ENCODE peak calls at places on chromosomes 4 and X, in seven cellular contexts. C, B, L, T, E, Y and S are unnamed samples.

GRCh38 chrX:85037114-85037513 is 33.4 kb downstream of the APOOL start:
- DNase-seq in C (no peak), B (no peak), L (no peak), T (no peak), E (no peak), Y (no peak), S (no peak)

GRCh38 chr4:85391568-85392410 is 83.2 kb upstream of the ARHGAP24 start:
- DNase-seq in C (no peak), B (no peak), L (no peak), T (no peak), E (peak), Y (no peak), S (no peak)

GRCh38 chrX:100673397-100673953 is 29.5 kb downstream of the SRPX2 start:
- DNase-seq in C (no peak), B (no peak), L (no peak), T (no peak), E (no peak), Y (no peak), S (no peak)

GRCh38 chr4:41573458-41574129 is 35.6 kb downstream of the LIMCH1 start:
- DNase-seq in C (no peak), B (no peak), L (no peak), T (no peak), E (no peak), Y (no peak), S (no peak)

GRCh38 chr4:111960241-111960667 is 185.0 kb upstream of the FAM241A start:
- DNase-seq in C (no peak), B (no peak), L (no peak), T (no peak), E (peak), Y (peak), S (no peak)

GRCh38 chr4:113821851-113822250 is 60.3 kb upstream of the CAMK2D start:
- DNase-seq in C (no peak), B (no peak), L (no peak), T (no peak), E (no peak), Y (no peak), S (no peak)

GRCh38 chr4:144667500-144667899 is 21.5 kb downstream of the HHIP start:
- DNase-seq in C (no peak), B (no peak), L (no peak), T (no peak), E (no peak), Y (no peak), S (no peak)

GRCh38 chr4:17814140-17814539 is 3.4 kb downstream of the NCAPG start:
- DNase-seq in C (no peak), B (no peak), L (no peak), T (no peak), E (no peak), Y (no peak), S (no peak)

GRCh38 chrX:79524642-79525041 is 157.5 kb upstream of the ITM2A start:
- DNase-seq in C (no peak), B (no peak), L (no peak), T (no peak), E (no peak), Y (no peak), S (peak)

GRCh38 chr4:89307185-89307445 is 485 bp downstream of the GPRIN3 start:
- DNase-seq in C (no peak), B (no peak), L (no peak), T (no peak), E (no peak), Y (no peak), S (no peak)

GRCh38 chr4:69764311-69764710 is 3.9 kb upstream of the SULT1B1 start:
- DNase-seq in C (no peak), B (no peak), L (no peak), T (no peak), E (no peak), Y (no peak), S (no peak)

GRCh38 chr4:183960021-183960420 is 54.9 kb downstream of the STOX2 start:
- DNase-seq in C (peak), B (no peak), L (peak), T (peak), E (no peak), Y (no peak), S (no peak)

GRCh38 chr4:81454498-81454897 is 17.2 kb downstream of the RASGEF1B start:
- DNase-seq in C (no peak), B (no peak), L (no peak), T (no peak), E (no peak), Y (no peak), S (no peak)

GRCh38 chrX:69021561-69021960 is 143.7 kb downstream of the PJA1 start:
- DNase-seq in C (no peak), B (no peak), L (no peak), T (no peak), E (no peak), Y (no peak), S (no peak)

GRCh38 chr4:122576261-122577188 is 44.3 kb downstream of the IL21 start:
- DNase-seq in C (peak), B (peak), L (peak), T (no peak), E (no peak), Y (peak), S (peak)

GRCh38 chrX:71637848-71638247 is 19.5 kb upstream of the CXCR3 start:
- DNase-seq in C (no peak), B (no peak), L (no peak), T (no peak), E (no peak), Y (no peak), S (no peak)

GRCh38 chrX:13007519-13008188 is 32.7 kb downstream of the TMSB4X start:
- DNase-seq in C (no peak), B (no peak), L (no peak), T (no peak), E (no peak), Y (no peak), S (peak)

GRCh38 chr4:119300388-119301131 is 21.4 kb downstream of the FABP2 start:
- DNase-seq in C (peak), B (peak), L (peak), T (peak), E (peak), Y (peak), S (peak)

GRCh38 chr4:103994059-103994458 is 274.3 kb upstream of the TACR3 start:
- DNase-seq in C (no peak), B (peak), L (no peak), T (no peak), E (no peak), Y (peak), S (peak)

GRCh38 chrX:8731579-8732395 is at the start of gene ANOS1:
- DNase-seq in C (no peak), B (no peak), L (peak), T (peak), E (no peak), Y (no peak), S (peak)

GRCh38 chr4:54745031-54745770 is 87.4 kb downstream of the KIT start:
- DNase-seq in C (no peak), B (no peak), L (no peak), T (no peak), E (no peak), Y (no peak), S (no peak)

GRCh38 chr4:173057442-173057841 is 111.2 kb upstream of the GALNT7 start:
- DNase-seq in C (no peak), B (no peak), L (no peak), T (no peak), E (no peak), Y (no peak), S (no peak)

GRCh38 chr4:3784469-3785291 is 18.5 kb downstream of the ADRA2C start:
- DNase-seq in C (no peak), B (peak), L (no peak), T (no peak), E (no peak), Y (no peak), S (peak)

GRCh38 chr4:3788366-3788660 is 22.1 kb downstream of the ADRA2C start:
- DNase-seq in C (no peak), B (no peak), L (no peak), T (no peak), E (no peak), Y (no peak), S (no peak)

GRCh38 chr4:3785292-3785565 is 19.0 kb downstream of the ADRA2C start:
- DNase-seq in C (no peak), B (no peak), L (no peak), T (no peak), E (no peak), Y (no peak), S (no peak)

GRCh38 chr4:3787489-3788365 is 21.5 kb downstream of the ADRA2C start:
- DNase-seq in C (no peak), B (no peak), L (no peak), T (no peak), E (no peak), Y (no peak), S (no peak)

DNA sequence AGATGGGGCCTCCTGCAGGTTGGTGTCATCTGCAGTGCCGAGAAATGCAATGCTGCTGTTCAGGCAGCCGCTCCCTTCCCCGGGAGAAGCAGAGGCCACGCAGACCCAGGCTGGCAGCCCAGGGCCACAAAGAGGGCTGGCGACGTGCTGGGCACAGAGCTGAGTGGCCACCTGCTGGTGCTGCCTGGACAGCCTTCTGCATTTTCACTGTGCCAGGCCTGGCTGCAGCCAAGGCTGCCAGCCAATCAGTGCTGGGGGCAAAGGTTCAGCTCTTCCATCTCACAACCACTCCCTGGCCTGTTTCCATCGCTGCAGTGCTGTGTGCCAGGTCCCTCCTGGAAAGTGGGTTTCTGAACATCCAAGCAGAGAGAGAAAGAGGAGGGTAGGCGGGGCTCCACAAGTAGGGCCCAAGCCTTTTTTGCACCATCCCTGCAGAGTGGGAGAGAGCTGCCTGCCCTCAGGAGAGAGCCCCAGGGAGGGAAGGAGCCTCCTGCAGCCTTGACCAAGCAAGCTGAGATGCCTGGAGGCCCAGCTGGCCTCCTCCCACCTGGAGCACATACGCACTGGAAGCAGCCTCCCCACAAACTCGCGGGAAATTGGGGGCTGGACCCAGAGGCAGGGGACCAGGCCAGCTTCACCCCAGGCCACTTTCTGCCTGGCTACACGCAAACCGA is 20.1 kb downstream of the ADRA2C start:
- DNase-seq in C (no peak), B (peak), L (peak), T (no peak), E (no peak), Y (no peak), S (peak)
- TF ChIP-seq JUND in C (no peak), B (no peak), L (no peak), T (no peak), E (no peak), Y (no peak), S (no peak)

GRCh38 chrX:39896951-39897740 is 200.6 kb downstream of the BCOR start:
- DNase-seq in C (peak), B (peak), L (no peak), T (peak), E (no peak), Y (no peak), S (peak)
- TF ChIP-seq JUND in C (no peak), B (no peak), L (peak), T (no peak), E (no peak), Y (no peak), S (no peak)

DNA sequence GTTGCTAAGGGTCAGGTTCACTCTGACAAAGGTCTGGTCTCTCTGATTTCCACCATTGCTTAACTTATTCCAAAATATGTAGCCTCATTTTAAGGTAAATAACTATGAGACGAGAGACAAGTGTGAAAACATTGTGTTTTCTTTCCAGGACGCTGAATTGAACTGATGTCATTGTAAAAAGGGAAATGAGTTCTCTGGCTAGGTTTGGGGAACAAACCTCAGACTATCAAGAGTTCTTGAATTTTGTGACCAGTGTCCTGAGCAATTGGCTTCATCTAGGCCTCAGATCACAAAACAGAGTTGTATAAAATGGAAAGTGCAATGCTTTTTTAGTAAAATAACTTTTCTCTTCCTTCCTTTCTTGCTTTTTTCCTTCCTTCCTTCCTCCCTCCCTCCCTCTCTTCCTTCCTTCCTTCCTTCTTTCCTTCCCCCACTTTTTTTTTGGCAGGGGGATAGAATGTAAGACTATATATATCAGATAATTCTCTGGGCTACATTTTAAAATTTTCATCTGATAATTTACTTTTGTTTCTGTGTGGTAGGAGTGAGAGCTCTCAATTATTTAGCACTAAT is 30.8 kb upstream of the CXCL8 start:
- DNase-seq in C (no peak), B (no peak), L (no peak), T (no peak), E (no peak), Y (no peak), S (no peak)
- TF ChIP-seq JUND in C (no peak), B (no peak), L (no peak), T (no peak), E (no peak), Y (no peak), S (no peak)

DNA sequence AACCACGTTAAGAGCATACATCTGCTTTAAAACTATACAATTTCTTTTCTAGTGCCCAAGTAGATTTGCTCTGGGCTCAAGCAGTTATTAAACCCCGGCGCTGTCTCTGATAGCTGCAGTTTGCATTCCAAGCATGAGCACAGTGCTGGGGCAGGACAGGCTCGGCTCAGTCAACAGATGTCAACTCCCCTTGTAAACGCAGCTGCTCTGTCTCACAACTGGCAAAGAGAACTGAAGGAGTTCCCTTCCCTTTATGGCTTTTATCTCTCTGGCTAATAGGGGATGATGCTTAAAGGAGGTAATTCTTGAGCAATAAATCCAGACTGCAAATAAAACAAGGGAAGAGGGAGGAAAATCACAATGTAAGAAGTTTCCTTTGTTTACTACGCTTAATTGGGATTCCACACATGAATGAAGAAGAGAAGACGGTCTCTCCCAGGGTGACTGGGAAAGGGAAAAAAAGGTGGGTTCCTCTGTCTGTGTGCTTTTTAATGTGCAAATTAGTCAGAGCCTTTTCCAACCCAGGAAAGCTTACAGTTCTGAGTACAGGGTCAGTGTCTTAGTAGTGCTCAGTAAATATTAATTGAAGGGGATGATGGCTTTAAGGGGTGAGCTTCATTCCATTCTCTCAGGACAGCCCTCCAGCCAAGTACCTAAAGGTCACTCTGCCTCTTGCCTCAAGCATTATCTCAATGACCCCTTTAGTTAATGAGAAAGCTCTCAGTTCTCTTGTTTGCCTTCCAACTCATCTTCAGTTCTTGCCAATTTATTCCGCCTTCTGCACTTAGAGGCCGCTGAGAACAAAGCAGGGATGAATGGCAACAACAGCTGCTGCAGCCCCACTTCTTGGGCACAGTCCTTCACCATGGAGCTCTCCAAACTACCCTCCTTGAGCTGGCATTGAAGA is 155.7 kb upstream of the JADE1 start:
- DNase-seq in C (no peak), B (no peak), L (no peak), T (no peak), E (no peak), Y (no peak), S (no peak)
- TF ChIP-seq JUND in C (no peak), B (no peak), L (no peak), T (no peak), E (no peak), Y (no peak), S (no peak)